ENCODE peak calls at places on chromosomes 5 and 9, in ten cellular contexts. V is SK-MEL-5; R is NK-92 treated with Interleukin-12 subunit alpha and Interleukin-12 subunit beta, amount 100 ng/mL, for 24 hours; E is stimulated activated CD8-positive, alpha-beta memory T cell treated with anti-CD3 and anti-CD28 coated beads, Interleukin-4, amount 100 ng/mL, for 48 hours; Y is WTC11; Q is colonic mucosa; M is NCI-H774; I is NCI-H2171; X is stimulated activated CD4-positive, alpha-beta T cell treated with anti-CD3 and anti-CD28 coated beads, Interleukin-4, amount 100 ng/mL, for 4 hours; A is CD8-positive, alpha-beta T cell. Z is an unnamed sample.

GRCh38 chr5:21097661-21098060 is 1109.7 kb upstream of the CDH18 start:
- DNase-seq in Q (no peak), Y (no peak), E (no peak), M (no peak), X (no peak), A (no peak), R (no peak), I (no peak), V (no peak), Z (no peak)

GRCh38 chr5:103295424-103295823 is 36.9 kb downstream of the MACIR start:
- DNase-seq in R (no peak), A (no peak), V (no peak), M (no peak), Y (no peak), E (no peak), X (no peak), Q (no peak), I (no peak), Z (no peak)

GRCh38 chr5:3024541-3024940 is 273.1 kb upstream of the IRX2 start:
- DNase-seq in V (no peak), R (no peak), Q (no peak), E (no peak), I (no peak), M (no peak), X (no peak), A (no peak), Y (no peak), Z (no peak)

GRCh38 chr5:124735169-124735858 is 11.1 kb downstream of the ZNF608 start:
- DNase-seq in M (no peak), A (no peak), I (peak; percentile 56), Y (peak; percentile 71), E (no peak), X (no peak), R (no peak), Q (peak; percentile 68), V (no peak), Z (peak; percentile 44)

GRCh38 chr9:113650207-113651131 is 186.9 kb downstream of the RGS3 start:
- DNase-seq in X (no peak), Y (peak; percentile 45), A (no peak), M (no peak), V (no peak), R (no peak), I (no peak), E (no peak), Q (no peak), Z (peak; percentile 87)

GRCh38 chr9:20989923-20990341 is 41.5 kb downstream of the HACD4 start:
- DNase-seq in R (no peak), Y (no peak), I (no peak), A (no peak), V (no peak), Q (no peak), M (no peak), E (no peak), X (no peak), Z (no peak)

GRCh38 chr5:95729115-95730010 is 1.8 kb upstream of the RHOBTB3 start:
- DNase-seq in M (no peak), R (no peak), Q (no peak), X (no peak), A (no peak), E (no peak), Y (no peak), V (no peak), I (no peak), Z (no peak)

GRCh38 chr5:111379391-111379816 is 132.9 kb downstream of the STARD4 start:
- DNase-seq in R (no peak), V (no peak), I (no peak), M (no peak), A (no peak), X (no peak), Q (no peak), Y (no peak), E (no peak), Z (no peak)

GRCh38 chr5:147234825-147235635 is at the start of gene STK32A:
- DNase-seq in R (no peak), E (no peak), I (no peak), V (peak; percentile 87), Y (peak; percentile 88), X (no peak), M (peak; percentile 90), A (no peak), Q (peak; percentile 32), Z (no peak)

GRCh38 chr5:175246242-175246891 is 197.6 kb downstream of the DRD1 start:
- DNase-seq in M (no peak), Y (no peak), X (no peak), Q (peak; percentile 22), E (peak; percentile 62), A (no peak), R (peak; percentile 77), I (no peak), V (no peak), Z (peak; percentile 99)

GRCh38 chr9:35553670-35554543 is 51.2 kb upstream of the TESK1 start:
- DNase-seq in A (no peak), R (peak; percentile 15), E (peak; percentile 56), I (no peak), M (peak; percentile 15), Y (peak; percentile 63), Q (peak; percentile 68), V (peak; percentile 76), X (peak; percentile 8), Z (peak; percentile 72)

GRCh38 chr9:38046669-38047300 is 22.2 kb downstream of the SHB start:
- DNase-seq in E (no peak), A (no peak), R (no peak), X (no peak), V (no peak), M (no peak), Y (no peak), I (no peak), Q (no peak), Z (peak; percentile 85)

GRCh38 chr5:74916831-74917710 is 50.9 kb upstream of the FAM169A start:
- DNase-seq in R (no peak), Y (no peak), Q (peak; percentile 28), M (peak; percentile 67), I (no peak), A (no peak), V (no peak), X (no peak), E (no peak), Z (peak; percentile 5)

GRCh38 chr5:57434227-57434640 is 48.4 kb downstream of the ACTBL2 start:
- DNase-seq in I (no peak), Y (no peak), R (no peak), M (no peak), A (no peak), Q (no peak), E (no peak), V (no peak), X (no peak), Z (no peak)

GRCh38 chr9:97801180-97801579 is 51.8 kb upstream of the FOXE1 start:
- DNase-seq in E (no peak), I (no peak), Q (no peak), V (no peak), M (no peak), Y (no peak), A (no peak), R (no peak), X (no peak), Z (no peak)

GRCh38 chr9:75033789-75034473 is 5.8 kb upstream of the CARNMT1 start:
- DNase-seq in X (no peak), M (no peak), E (no peak), Y (no peak), V (peak; percentile 30), Q (no peak), A (no peak), R (no peak), I (no peak), Z (no peak)

GRCh38 chr5:97499605-97500004 is 316.6 kb upstream of the RIOK2 start:
- DNase-seq in I (no peak), A (no peak), E (no peak), X (no peak), Q (no peak), R (no peak), V (peak; percentile 17), Y (no peak), M (no peak), Z (no peak)

GRCh38 chr5:33831041-33831440 is 60.7 kb downstream of the ADAMTS12 start:
- DNase-seq in A (no peak), R (no peak), X (no peak), V (no peak), M (no peak), Y (no peak), Q (no peak), I (no peak), E (no peak), Z (no peak)

GRCh38 chr5:122323132-122323548 is 11.1 kb downstream of the SNCAIP start:
- DNase-seq in E (no peak), Q (no peak), A (no peak), Y (no peak), R (no peak), I (no peak), V (no peak), X (no peak), M (peak; percentile 46), Z (no peak)

GRCh38 chr5:159824188-159825153 is 91.8 kb upstream of the ADRA1B start:
- DNase-seq in V (no peak), M (no peak), A (no peak), R (no peak), E (no peak), I (no peak), Q (no peak), X (no peak), Y (no peak), Z (peak; percentile 27)

Z was measured in HFFc6.